ENCODE peak calls at places on chromosomes 16 and 17, in four cellular contexts. G is heart left ventricle, F is MM.1S, L is stomach. Q is an unnamed sample.

GRCh38 chr16:75580-76501 is 2.2 kb upstream of the MPG start:
- DNase-seq in G (peak; percentile 80), F (no peak), L (peak; percentile 60), Q (peak; percentile 41)

GRCh38 chr17:67615011-67615561 is 102.7 kb upstream of the NOL11 start:
- DNase-seq in G (no peak), F (no peak), L (no peak), Q (peak; percentile 20)

GRCh38 chr17:73544333-73544732 is 99.9 kb downstream of the SDK2 start:
- DNase-seq in G (no peak), F (no peak), L (no peak), Q (no peak)

GRCh38 chr16:901149-901548 is 69.6 kb downstream of the LMF1 start:
- DNase-seq in G (no peak), F (no peak), L (no peak), Q (no peak)

GRCh38 chr17:4769628-4770027 is 2.1 kb upstream of the TM4SF5 start:
- DNase-seq in G (no peak), F (no peak), L (no peak), Q (peak; percentile 48)

GRCh38 chr17:12140685-12141084 is 120.0 kb downstream of the MAP2K4 start:
- DNase-seq in G (no peak), F (no peak), L (no peak), Q (no peak)

GRCh38 chr17:82228278-82228841 is 482 bp upstream of the SLC16A3 start:
- DNase-seq in G (peak; percentile 59), F (peak; percentile 67), L (peak; percentile 72), Q (no peak)

GRCh38 chr16:2339521-2340484 is 725 bp downstream of the ABCA3 start:
- DNase-seq in G (peak; percentile 40), F (peak; percentile 34), L (peak; percentile 58), Q (peak; percentile 36)

GRCh38 chr16:56684926-56685590 is 2.8 kb downstream of the MT1X start:
- DNase-seq in G (no peak), F (no peak), L (no peak), Q (peak; percentile 43)

GRCh38 chr17:9389116-9389515 is 186.5 kb downstream of the STX8 start:
- DNase-seq in G (no peak), F (peak; percentile 94), L (no peak), Q (peak; percentile 99)

GRCh38 chr16:85309656-85310587 is 197.7 kb upstream of the CIBAR2 start:
- DNase-seq in G (no peak), F (no peak), L (no peak), Q (no peak)

GRCh38 chr16:1961651-1962067 is 2.3 kb downstream of the NDUFB10 start:
- DNase-seq in G (no peak), F (no peak), L (no peak), Q (no peak)

GRCh38 chr16:87720411-87720810 is 45.4 kb downstream of the KLHDC4 start:
- DNase-seq in G (no peak), F (no peak), L (no peak), Q (no peak)

GRCh38 chr16:84024854-84025253 is 17.7 kb downstream of the SLC38A8 start:
- DNase-seq in G (no peak), F (no peak), L (no peak), Q (peak; percentile 88)

GRCh38 chr17:82647593-82648164 is 565 bp downstream of the WDR45B start:
- DNase-seq in G (peak; percentile 48), F (peak; percentile 30), L (peak; percentile 42), Q (peak; percentile 36)

GRCh38 chr17:61744804-61745203 is 118.5 kb downstream of the BRIP1 start:
- DNase-seq in G (no peak), F (no peak), L (no peak), Q (no peak)

GRCh38 chr17:18974407-18975149 is 22.6 kb downstream of the SLC5A10 start:
- DNase-seq in G (no peak), F (no peak), L (no peak), Q (peak; percentile 91)

GRCh38 chr17:4959261-4959965 is 8.2 kb downstream of the SPAG7 start:
- DNase-seq in G (no peak), F (no peak), L (no peak), Q (no peak)

GRCh38 chr17:39765766-39766165 is 28.0 kb downstream of the GRB7 start:
- DNase-seq in G (no peak), F (no peak), L (no peak), Q (no peak)

GRCh38 chr16:10490141-10490540 is 90.3 kb downstream of the EMP2 start:
- DNase-seq in G (no peak), F (no peak), L (no peak), Q (no peak)

GRCh38 chr17:31339906-31340661 is 18.7 kb upstream of the EVI2A start:
- DNase-seq in G (no peak), F (no peak), L (no peak), Q (peak; percentile 80)

GRCh38 chr17:36153887-36154576 is 22.4 kb downstream of the TBC1D3B start:
- DNase-seq in G (no peak), F (no peak), L (no peak), Q (no peak)

GRCh38 chr17:59406808-59407381 is 75.4 kb downstream of the YPEL2 start:
- DNase-seq in G (no peak), F (no peak), L (no peak), Q (no peak)

GRCh38 chr17:42459983-42460300 is 1.3 kb downstream of the ATP6V0A1 start:
- DNase-seq in G (no peak), F (peak; percentile 78), L (no peak), Q (peak; percentile 58)

GRCh38 chr17:70929226-70929625 is 759.9 kb downstream of the KCNJ2 start:
- DNase-seq in G (no peak), F (no peak), L (no peak), Q (no peak)

GRCh38 chr16:73048292-73049050 is 543 bp upstream of the ZFHX3 start:
- DNase-seq in G (peak; percentile 74), F (no peak), L (peak; percentile 50), Q (no peak)

GRCh38 chr16:80896778-80897177 is 92.4 kb upstream of the CDYL2 start:
- DNase-seq in G (no peak), F (no peak), L (no peak), Q (peak; percentile 38)

GRCh38 chr17:63988741-63989621 is 9.2 kb upstream of the PRR29 start:
- DNase-seq in G (no peak), F (no peak), L (no peak), Q (no peak)

GRCh38 chr17:75128694-75129505 is 2.6 kb downstream of the NT5C start:
- DNase-seq in G (no peak), F (no peak), L (no peak), Q (no peak)

GRCh38 chr16:68286153-68287074 is 22.1 kb downstream of the SLC7A6 start:
- DNase-seq in G (no peak), F (peak; percentile 45), L (no peak), Q (no peak)

GRCh38 chr17:15913826-15914225 is 31.1 kb upstream of the ADORA2B start:
- DNase-seq in G (no peak), F (no peak), L (no peak), Q (no peak)

GRCh38 chr17:74767111-74767516 is 9.0 kb downstream of the NAT9 start:
- DNase-seq in G (no peak), F (no peak), L (no peak), Q (no peak)

DNA sequence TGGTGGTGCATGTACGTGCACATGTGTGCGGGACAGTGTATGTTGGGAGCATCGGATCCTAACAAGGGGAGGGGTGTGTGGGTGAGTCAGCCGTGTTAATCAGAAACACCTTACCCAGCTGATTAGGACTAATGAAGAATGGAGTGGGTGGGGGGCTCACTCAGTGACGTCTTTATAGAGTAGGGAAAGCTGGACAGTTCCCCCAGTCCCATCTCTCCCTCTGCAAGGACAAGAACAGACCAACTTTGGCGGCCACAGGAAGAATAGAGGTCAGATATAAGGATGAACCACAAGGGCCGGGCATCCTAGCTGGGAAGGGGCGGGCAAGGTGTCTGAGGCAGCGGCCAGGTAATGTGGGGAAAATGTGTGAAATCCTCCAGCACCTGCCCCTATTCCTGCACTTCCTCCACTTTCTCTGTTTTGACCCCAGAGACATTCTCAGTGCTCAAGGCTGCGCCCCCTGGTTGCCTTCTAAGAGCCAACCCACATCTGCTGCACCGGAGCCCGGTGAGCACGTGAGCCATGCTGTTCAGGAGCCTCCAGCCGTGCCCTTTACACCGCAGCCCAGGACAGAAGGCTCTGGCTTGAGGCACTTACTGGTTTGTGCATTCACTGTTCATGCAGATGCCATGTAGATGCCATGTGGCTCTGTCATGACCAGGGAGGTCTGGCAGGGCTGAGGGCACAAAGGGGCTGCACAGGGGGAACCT is 18.9 kb upstream of the TBX21 start:
- DNase-seq in G (no peak), F (peak; percentile 32), L (no peak), Q (no peak)
- TF ChIP-seq CTCF in G (no peak), F (peak; percentile 11), L (no peak), Q (no peak)

GRCh38 chr17:50569592-50569991 is 9.1 kb downstream of the CACNA1G start:
- DNase-seq in G (no peak), F (no peak), L (no peak), Q (no peak)
- H3K4me3 ChIP-seq in G (no peak overlapping the region), F (no peak overlapping the region), L (no peak overlapping the region), Q (no peak overlapping the region)

GRCh38 chr17:29615492-29616299 is 7.0 kb downstream of the CORO6 start:
- DNase-seq in G (peak; percentile 84), F (peak; percentile 91), L (peak; percentile 92), Q (peak; percentile 90)

GRCh38 chr17:29616300-29617048 is 6.2 kb downstream of the CORO6 start:
- DNase-seq in G (no peak), F (no peak), L (no peak), Q (no peak)

GRCh38 chr17:29617481-29618271 is 5.0 kb downstream of the CORO6 start:
- DNase-seq in G (peak; percentile 73), F (peak; percentile 90), L (peak; percentile 87), Q (peak; percentile 87)

GRCh38 chr17:29618272-29619065 is 4.2 kb downstream of the CORO6 start:
- DNase-seq in G (no peak), F (no peak), L (no peak), Q (no peak)

DNA sequence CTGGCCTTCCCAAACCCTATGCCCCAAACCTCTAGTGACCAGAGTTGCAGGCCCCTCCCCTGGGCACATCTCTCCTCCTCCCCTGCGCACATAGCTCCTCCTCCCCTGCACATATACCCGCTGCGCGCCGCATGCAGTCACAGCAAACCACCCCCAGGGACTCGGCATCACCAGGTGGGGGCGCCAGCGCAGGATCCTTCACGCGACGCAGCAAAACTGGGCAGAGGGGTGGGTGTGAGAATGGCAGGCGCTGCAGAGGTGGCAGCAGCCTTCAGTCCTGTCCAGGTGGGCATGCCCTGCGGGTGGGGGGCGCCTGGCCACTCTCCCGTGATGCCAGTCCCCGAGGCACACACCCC is 5.6 kb downstream of the CORO6 start:
- DNase-seq in G (peak; percentile 64), F (peak; percentile 94), L (peak; percentile 83), Q (peak; percentile 90)
- TF ChIP-seq CTCF in G (peak; percentile 47), F (peak; percentile 94), L (peak; percentile 63), Q (peak; percentile 77)

GRCh38 chr16:5062790-5063765 is 2.7 kb downstream of the C16orf89 start:
- DNase-seq in G (no peak), F (no peak), L (no peak), Q (no peak)

GRCh38 chr16:5059386-5060072 is 6.2 kb downstream of the C16orf89 start:
- DNase-seq in G (no peak), F (no peak), L (no peak), Q (no peak)

GRCh38 chr16:5062051-5062450 is 3.7 kb downstream of the C16orf89 start:
- DNase-seq in G (no peak), F (no peak), L (no peak), Q (no peak)

GRCh38 chr16:5058476-5058875 is 7.3 kb downstream of the C16orf89 start:
- DNase-seq in G (peak; percentile 52), F (no peak), L (no peak), Q (no peak)

GRCh38 chr16:5060073-5060641 is 5.6 kb downstream of the C16orf89 start:
- DNase-seq in G (no peak), F (no peak), L (no peak), Q (no peak)
- H3K4me3 ChIP-seq in G (no peak overlapping the region), F (no peak overlapping the region), L (no peak overlapping the region), Q (no peak overlapping the region)